ENCODE peak calls at places on chromosomes 13 and 19, in five cellular contexts. D, Q, H, I and P are unnamed samples. For H3K4me1, the result is how much of the 10 kb centered on the place peaks cover.

GRCh38 chr19:12792048-12792852 is 964 bp downstream of the JUNB start:
- DNase-seq in H (peak), D (peak), I (no peak), Q (no peak), P (no peak)

GRCh38 chr13:37127706-37128241 is 22.3 kb upstream of the CSNK1A1L start:
- DNase-seq in I (no peak), H (no peak), D (no peak), Q (no peak), P (no peak)

GRCh38 chr19:3687774-3688706 is 12.2 kb downstream of the PIP5K1C start:
- DNase-seq in I (no peak), D (peak), Q (no peak), H (peak), P (no peak)

GRCh38 chr19:42023121-42023942 is 29.3 kb upstream of the ATP1A3 start:
- DNase-seq in H (peak), I (peak), Q (no peak), D (peak), P (no peak)

GRCh38 chr19:35718345-35719041 is 690 bp downstream of the KMT2B start:
- DNase-seq in D (peak), Q (no peak), H (peak), I (no peak), P (no peak)

GRCh38 chr13:97719759-97720158 is 233.7 kb upstream of the IPO5 start:
- DNase-seq in D (no peak), I (no peak), Q (no peak), H (peak), P (no peak)

GRCh38 chr13:99979453-99980200 is 2.0 kb upstream of the ZIC2 start:
- DNase-seq in H (no peak), D (no peak), I (no peak), Q (no peak), P (no peak)

GRCh38 chr19:51093510-51094345 is 11.0 kb upstream of the KLK14 start:
- DNase-seq in Q (no peak), D (no peak), H (no peak), I (no peak), P (no peak)

GRCh38 chr13:98508280-98509074 is 68.4 kb downstream of the STK24 start:
- DNase-seq in Q (no peak), H (no peak), D (no peak), I (no peak), P (no peak)

GRCh38 chr19:55454787-55455243 is 6.6 kb downstream of the ISOC2 start:
- DNase-seq in D (no peak), I (no peak), H (peak), Q (no peak), P (no peak)

GRCh38 chr19:55657004-55657747 is 2.3 kb downstream of the U2AF2 start:
- DNase-seq in Q (no peak), H (peak), D (no peak), I (no peak), P (no peak)

GRCh38 chr13:99981115-99982020 is at the start of gene ZIC2:
- DNase-seq in H (no peak), Q (no peak), I (no peak), D (no peak), P (no peak)

GRCh38 chr19:46497773-46498172 is 2.1 kb upstream of the PNMA8B start:
- DNase-seq in H (no peak), Q (no peak), I (no peak), D (no peak), P (no peak)

GRCh38 chr13:77289844-77290243 is 37.0 kb downstream of the MYCBP2 start:
- DNase-seq in I (no peak), D (no peak), Q (no peak), H (no peak), P (no peak)

GRCh38 chr13:95269756-95270155 is 31.5 kb downstream of the ABCC4 start:
- DNase-seq in D (no peak), I (no peak), H (no peak), Q (no peak), P (no peak)

GRCh38 chr19:14097532-14098151 is 7.1 kb upstream of the SAMD1 start:
- DNase-seq in Q (no peak), D (no peak), H (no peak), I (no peak), P (no peak)

GRCh38 chr19:48386981-48387380 is 4.4 kb downstream of the KDELR1 start:
- DNase-seq in H (no peak), Q (no peak), D (no peak), I (no peak), P (no peak)

GRCh38 chr13:32887617-32888016 is 128.6 kb upstream of the KL start:
- DNase-seq in I (no peak), Q (no peak), H (no peak), D (no peak), P (no peak)

GRCh38 chr19:31589109-31589508 is 239.9 kb upstream of the TSHZ3 start:
- DNase-seq in I (no peak), Q (no peak), D (no peak), H (no peak), P (peak)

GRCh38 chr19:45638930-45639729 is at the start of gene EML2:
- DNase-seq in I (no peak), H (peak), D (peak), Q (no peak), P (no peak)

GRCh38 chr13:46667687-46668281 is 114.8 kb downstream of the LRCH1 start:
- DNase-seq in Q (no peak), H (no peak), I (no peak), D (no peak), P (no peak)

GRCh38 chr13:112212533-112212932 is 145.6 kb downstream of the SOX1 start:
- DNase-seq in Q (no peak), I (no peak), H (no peak), D (no peak), P (no peak)

GRCh38 chr19:16509141-16510061 is 13.2 kb downstream of the C19orf44 start:
- DNase-seq in Q (no peak), H (no peak), D (no peak), I (no peak), P (no peak)

GRCh38 chr13:95564948-95565347 is 12.4 kb downstream of the CLDN10 start:
- DNase-seq in H (no peak), Q (no peak), I (no peak), D (no peak), P (no peak)

GRCh38 chr13:106078191-106078590 is 457.3 kb downstream of the EFNB2 start:
- DNase-seq in Q (no peak), I (no peak), H (no peak), D (no peak), P (no peak)

GRCh38 chr19:21482863-21483276 is 22.5 kb upstream of the ZNF429 start:
- DNase-seq in D (peak), I (peak), H (peak), Q (peak), P (no peak)

GRCh38 chr13:109494955-109495354 is 291.4 kb downstream of the IRS2 start:
- DNase-seq in Q (no peak), I (no peak), D (no peak), H (no peak), P (no peak)

GRCh38 chr13:114101325-114101821 is 31.1 kb downstream of the RASA3 start:
- DNase-seq in Q (no peak), I (no peak), H (no peak), D (peak), P (no peak)

GRCh38 chr13:97133955-97134354 is 88.2 kb upstream of the MBNL2 start:
- DNase-seq in D (no peak), I (no peak), Q (no peak), H (no peak), P (no peak)

GRCh38 chr19:38266070-38266469 is 1.7 kb downstream of the SPINT2 start:
- DNase-seq in H (peak), Q (no peak), D (no peak), I (no peak), P (no peak)

GRCh38 chr13:73429691-73430090 is 370.9 kb downstream of the KLF5 start:
- DNase-seq in D (no peak), I (no peak), H (peak), Q (no peak), P (no peak)

DNA sequence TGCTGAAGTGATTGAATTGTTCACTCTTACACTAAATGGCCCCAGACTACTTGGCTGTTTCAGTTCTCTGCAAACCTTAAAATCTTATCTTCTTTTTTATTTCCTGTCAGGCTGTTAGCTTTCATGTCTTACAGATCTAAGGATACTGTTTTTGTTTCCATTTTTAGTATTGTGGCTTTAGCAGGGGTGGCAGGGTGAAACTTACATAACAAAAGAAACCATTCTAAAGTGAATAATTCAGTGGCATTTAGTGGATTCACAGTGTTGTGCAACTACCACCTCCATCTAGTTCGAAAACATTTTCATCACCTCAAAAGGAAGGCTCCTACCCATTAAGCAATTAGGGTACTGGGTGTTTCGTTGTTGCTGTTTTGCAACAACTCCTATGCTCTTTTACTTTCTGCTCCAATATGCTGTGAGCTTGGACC is 19.8 kb downstream of the TMEM272 start:
- DNase-seq in H (no peak), I (no peak), D (no peak), Q (no peak), P (no peak)
- H3K4me1 ChIP-seq in H (under half), I (under half), D (under half), Q (under half), P (under half)

DNA sequence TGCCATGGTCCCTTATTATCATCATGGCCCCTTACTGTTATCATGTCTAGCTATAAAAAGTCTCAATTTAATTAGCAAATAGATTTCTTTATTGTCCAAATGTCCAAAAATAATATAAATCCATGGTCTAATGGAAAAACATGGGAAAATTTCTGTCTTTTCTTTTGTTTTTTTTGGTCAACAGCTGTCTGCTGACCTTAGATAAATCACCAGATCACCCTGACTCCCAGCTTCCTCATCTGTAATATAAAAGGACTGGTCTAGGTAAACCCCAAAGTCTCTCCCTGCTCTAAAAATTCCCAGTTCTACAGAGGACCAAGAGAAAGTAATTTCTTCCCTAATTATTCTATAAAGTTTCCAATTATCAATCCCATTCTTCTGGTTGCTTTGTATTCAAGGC is 30.7 kb upstream of the RCBTB2 start:
- DNase-seq in I (no peak), H (no peak), Q (no peak), D (no peak), P (no peak)
- H3K4me1 ChIP-seq in I (under half), H (under half), Q (under half), D (under half), P (under half)

GRCh38 chr19:18501351-18501750 is 20.5 kb downstream of the ELL start:
- DNase-seq in D (no peak), Q (no peak), I (no peak), H (no peak), P (no peak)

GRCh38 chr19:18500376-18500775 is 21.5 kb downstream of the ELL start:
- DNase-seq in I (no peak), H (no peak), D (no peak), Q (no peak), P (no peak)

GRCh38 chr19:18501832-18502231 is 20.0 kb downstream of the ELL start:
- DNase-seq in Q (no peak), I (no peak), H (no peak), D (peak), P (no peak)

GRCh38 chr19:18502236-18502632 is 19.6 kb downstream of the ELL start:
- DNase-seq in I (no peak), H (no peak), Q (no peak), D (no peak), P (no peak)

GRCh38 chr19:18500820-18501219 is 21.1 kb downstream of the ELL start:
- DNase-seq in D (no peak), I (no peak), H (no peak), Q (no peak), P (no peak)
- H3K4me1 ChIP-seq in D (half or more), I (under half), H (under half), Q (under half), P (under half)

GRCh38 chr13:90396266-90396665 is 951.2 kb upstream of the MIR17HG start:
- DNase-seq in Q (no peak), D (no peak), I (no peak), H (no peak), P (no peak)
- H3K4me1 ChIP-seq in Q (under half), D (under half), I (under half), H (under half), P (under half)

GRCh38 chr13:51235756-51236564 is 13.8 kb downstream of the FAM124A start:
- DNase-seq in Q (no peak), D (no peak), H (no peak), I (no peak), P (no peak)
- H3K4me1 ChIP-seq in Q (under half), D (under half), H (under half), I (under half), P (under half)

DNA sequence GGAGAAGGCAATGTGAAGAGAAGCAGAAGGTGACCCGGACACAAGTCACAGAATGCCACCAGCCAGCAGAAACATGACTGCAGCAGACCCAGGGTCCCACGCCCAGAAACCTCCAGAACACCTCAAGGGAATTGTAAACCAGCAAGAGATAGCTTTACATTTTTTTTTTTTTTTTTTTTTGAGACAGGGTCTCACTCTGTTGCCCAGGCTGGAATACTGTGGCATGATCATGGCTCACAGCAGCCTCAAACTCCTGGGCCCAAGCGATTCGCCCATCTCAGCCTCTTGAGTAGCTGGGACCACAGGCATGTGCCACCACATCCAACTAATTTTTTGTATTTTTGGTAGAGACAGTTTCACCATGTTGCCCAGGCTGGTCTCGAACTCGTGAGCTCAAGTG is 10.5 kb upstream of the CEACAM20 start:
- DNase-seq in Q (no peak), H (no peak), I (no peak), D (no peak), P (no peak)
- H3K4me1 ChIP-seq in Q (under half), H (under half), I (under half), D (under half), P (under half)